ENCODE peak calls at places on chromosomes 6 and 20, in five cellular contexts. N, W, Z, E and L are unnamed samples.
A peak's percentile ranks its signal among the peaks of the same experiment; 100 is the strongest.

GRCh38 chr6:72748759-72749158 is 126.9 kb downstream of the KCNQ5 start:
- DNase-seq in N (no peak), W (peak; percentile 82), Z (no peak), E (no peak), L (peak; percentile 93)

GRCh38 chr20:39691151-39691862 is 729.2 kb downstream of the DHX35 start:
- DNase-seq in N (no peak), W (no peak), Z (no peak), E (no peak), L (no peak)

GRCh38 chr20:58930496-58930895 is 50.6 kb upstream of the NELFCD start:
- DNase-seq in N (no peak), W (peak; percentile 68), Z (no peak), E (no peak), L (peak; percentile 21)

GRCh38 chr20:9503530-9504251 is 10.7 kb upstream of the LAMP5 start:
- DNase-seq in N (no peak), W (no peak), Z (no peak), E (no peak), L (peak; percentile 59)

GRCh38 chr6:84422380-84422968 is 195.0 kb upstream of the CEP162 start:
- DNase-seq in N (peak; percentile 37), W (peak; percentile 18), Z (peak; percentile 85), E (no peak), L (peak; percentile 47)

GRCh38 chr6:33692760-33693158 is 18.7 kb downstream of the UQCC2 start:
- DNase-seq in N (peak; percentile 59), W (no peak), Z (no peak), E (no peak), L (peak; percentile 64)

GRCh38 chr6:52390361-52390727 is 28.4 kb downstream of the PAQR8 start:
- DNase-seq in N (no peak), W (peak; percentile 86), Z (no peak), E (no peak), L (peak; percentile 93)

GRCh38 chr6:87858440-87858839 is 156.4 kb upstream of the AKIRIN2 start:
- DNase-seq in N (no peak), W (no peak), Z (no peak), E (no peak), L (no peak)

GRCh38 chr6:14900919-14901318 is 344.9 kb upstream of the JARID2 start:
- DNase-seq in N (no peak), W (no peak), Z (no peak), E (no peak), L (no peak)

GRCh38 chr6:25266425-25267135 is 12.6 kb upstream of the CARMIL1 start:
- DNase-seq in N (no peak), W (no peak), Z (no peak), E (no peak), L (no peak)

GRCh38 chr6:150907385-150907784 is 41.9 kb downstream of the MTHFD1L start:
- DNase-seq in N (no peak), W (no peak), Z (no peak), E (no peak), L (no peak)

GRCh38 chr6:134935076-134935475 is 14.8 kb downstream of the ALDH8A1 start:
- DNase-seq in N (no peak), W (peak; percentile 61), Z (no peak), E (no peak), L (no peak)

GRCh38 chr20:50395914-50396488 is 114.2 kb upstream of the PTPN1 start:
- DNase-seq in N (no peak), W (no peak), Z (no peak), E (no peak), L (no peak)

GRCh38 chr6:131255911-131256310 is 120.6 kb downstream of the AKAP7 start:
- DNase-seq in N (no peak), W (peak; percentile 50), Z (no peak), E (peak; percentile 40), L (peak; percentile 20)

GRCh38 chr6:168774381-168774780 is 333.4 kb downstream of the SMOC2 start:
- DNase-seq in N (no peak), W (no peak), Z (no peak), E (no peak), L (no peak)

GRCh38 chr20:57395111-57395959 is 4.1 kb downstream of the RBM38 start:
- DNase-seq in N (peak; percentile 86), W (no peak), Z (no peak), E (no peak), L (no peak)

GRCh38 chr6:148528292-148528691 is 185.7 kb downstream of the SASH1 start:
- DNase-seq in N (no peak), W (peak; percentile 4), Z (no peak), E (no peak), L (peak; percentile 30)

GRCh38 chr6:154343473-154344308 is 12.9 kb downstream of the IPCEF1 start:
- DNase-seq in N (no peak), W (peak; percentile 59), Z (peak; percentile 23), E (peak; percentile 27), L (peak; percentile 44)

GRCh38 chr20:63196756-63197470 is 19.0 kb downstream of the YTHDF1 start:
- DNase-seq in N (no peak), W (no peak), Z (no peak), E (no peak), L (no peak)

GRCh38 chr6:16316741-16317251 is 78.4 kb downstream of the GMPR start:
- DNase-seq in N (no peak), W (peak; percentile 75), Z (peak; percentile 30), E (peak; percentile 78), L (peak; percentile 77)

GRCh38 chr20:61514018-61514755 is 262.1 kb downstream of the CDH4 start:
- DNase-seq in N (no peak), W (no peak), Z (no peak), E (no peak), L (no peak)

GRCh38 chr6:47674673-47675072 is 23.7 kb upstream of the ADGRF4 start:
- DNase-seq in N (no peak), W (no peak), Z (no peak), E (no peak), L (no peak)

GRCh38 chr6:106180208-106180607 is 94.1 kb downstream of the PRDM1 start:
- DNase-seq in N (no peak), W (no peak), Z (no peak), E (no peak), L (no peak)

GRCh38 chr6:36724514-36725385 is 27.1 kb downstream of the RAB44 start:
- DNase-seq in N (peak; percentile 66), W (peak; percentile 86), Z (peak; percentile 71), E (peak; percentile 61), L (peak; percentile 55)

GRCh38 chr6:80460396-80460912 is 354.0 kb downstream of the BCKDHB start:
- DNase-seq in N (no peak), W (no peak), Z (no peak), E (no peak), L (no peak)

GRCh38 chr6:16639689-16640480 is 121.4 kb downstream of the ATXN1 start:
- DNase-seq in N (no peak), W (peak; percentile 92), Z (no peak), E (no peak), L (peak; percentile 90)

GRCh38 chr20:21517566-21518277 is 3.9 kb upstream of the NKX2-2 start:
- DNase-seq in N (no peak), W (no peak), Z (no peak), E (no peak), L (no peak)

GRCh38 chr20:8057871-8058270 is 38.3 kb upstream of the TMX4 start:
- DNase-seq in N (no peak), W (no peak), Z (no peak), E (no peak), L (no peak)

GRCh38 chr20:38665886-38666285 is 58.4 kb upstream of the SLC32A1 start:
- DNase-seq in N (no peak), W (no peak), Z (no peak), E (no peak), L (no peak)

GRCh38 chr6:99219788-99220187 is 129.7 kb downstream of the FAXC start:
- DNase-seq in N (no peak), W (peak; percentile 30), Z (peak; percentile 48), E (no peak), L (peak; percentile 44)

GRCh38 chr20:41133709-41134361 is 3.5 kb upstream of the PLCG1 start:
- DNase-seq in N (no peak), W (no peak), Z (no peak), E (no peak), L (no peak)

GRCh38 chr6:134908906-134909516 is 40.9 kb downstream of the ALDH8A1 start:
- DNase-seq in N (peak; percentile 84), W (peak; percentile 84), Z (no peak), E (no peak), L (peak; percentile 95)

GRCh38 chr20:22525821-22526220 is 58.6 kb downstream of the FOXA2 start:
- DNase-seq in N (no peak), W (no peak), Z (no peak), E (no peak), L (no peak)

GRCh38 chr6:13395272-13396237 is 67.2 kb upstream of the TBC1D7 start:
- DNase-seq in N (peak; percentile 62), W (peak; percentile 51), Z (no peak), E (peak; percentile 42), L (peak; percentile 61)

GRCh38 chr6:16276991-16277981 is 38.9 kb downstream of the GMPR start:
- DNase-seq in N (peak; percentile 84), W (peak; percentile 96), Z (peak; percentile 66), E (peak; percentile 50), L (peak; percentile 96)

GRCh38 chr20:46151936-46152335 is 33.8 kb downstream of the CD40 start:
- DNase-seq in N (no peak), W (peak; percentile 21), Z (peak; percentile 53), E (no peak), L (no peak)

GRCh38 chr6:37612475-37612874 is 85.2 kb downstream of the MDGA1 start:
- DNase-seq in N (no peak), W (peak; percentile 20), Z (no peak), E (no peak), L (peak; percentile 34)

GRCh38 chr6:57172136-57173055 is at the start of gene BAG2:
- DNase-seq in N (peak; percentile 90), W (peak; percentile 89), Z (peak; percentile 84), E (peak; percentile 79), L (peak; percentile 86)